ENCODE peak calls at places on chromosomes 7 and 10, in five cellular contexts. I is psoas muscle; W is NCI-H2029; S is brain microvascular endothelial cell; Z is stimulated activated CD4-positive, alpha-beta T cell treated with anti-CD3 and anti-CD28 coated beads, TNF-alpha, amount 100 ng/mL, for 4 hours. A is an unnamed sample.

GRCh38 chr7:152050547-152050971 is 25.1 kb downstream of the GALNT11 start:
- DNase-seq in I (no peak), Z (no peak), S (no peak), W (no peak), A (no peak)

GRCh38 chr10:34764347-34764991 is 50.6 kb downstream of the PARD3 start:
- DNase-seq in S (no peak), W (peak), Z (no peak), I (no peak), A (no peak)

GRCh38 chr7:156473476-156474240 is 166.9 kb upstream of the RNF32 start:
- DNase-seq in W (no peak), S (peak), I (no peak), Z (no peak), A (peak)

GRCh38 chr7:137820677-137821420 is 25.9 kb downstream of the DGKI start:
- DNase-seq in Z (no peak), I (peak), W (no peak), S (peak), A (no peak)

GRCh38 chr10:86316274-86316835 is 50.2 kb downstream of the GRID1 start:
- DNase-seq in Z (no peak), S (no peak), W (no peak), I (no peak), A (no peak)

GRCh38 chr7:151119902-151120301 is 33.6 kb downstream of the AGAP3 start:
- DNase-seq in W (no peak), Z (no peak), I (no peak), S (no peak), A (no peak)

GRCh38 chr10:31778627-31779026 is 150.0 kb downstream of the ARHGAP12 start:
- DNase-seq in Z (no peak), S (no peak), I (no peak), W (no peak), A (no peak)

GRCh38 chr7:1253591-1254207 is 21.0 kb downstream of the UNCX start:
- DNase-seq in W (no peak), Z (no peak), I (peak), S (no peak), A (no peak)

GRCh38 chr7:120991570-120991969 is 3.1 kb downstream of the CPED1 start:
- DNase-seq in W (no peak), S (no peak), Z (no peak), I (no peak), A (no peak)

GRCh38 chr10:33008499-33009243 is 50.6 kb upstream of the ITGB1 start:
- DNase-seq in S (peak), Z (peak), I (no peak), W (peak), A (peak)

GRCh38 chr7:159143780-159144755 is 599 bp downstream of the VIPR2 start:
- DNase-seq in S (no peak), W (no peak), Z (no peak), I (peak), A (no peak)

GRCh38 chr7:28818996-28819395 is 139.1 kb downstream of the TRIL start:
- DNase-seq in I (no peak), S (no peak), W (no peak), Z (no peak), A (no peak)

GRCh38 chr7:88628363-88629085 is 131.0 kb upstream of the ZNF804B start:
- DNase-seq in W (no peak), I (no peak), S (no peak), Z (no peak), A (no peak)

GRCh38 chr7:135645296-135645904 is 16.9 kb upstream of the STMP1 start:
- DNase-seq in W (peak), Z (no peak), I (no peak), S (peak), A (peak)

GRCh38 chr10:26173837-26174236 is 42.7 kb upstream of the GAD2 start:
- DNase-seq in I (no peak), Z (no peak), W (no peak), S (no peak), A (no peak)

GRCh38 chr10:49760789-49761188 is 1.3 kb downstream of the OGDHL start:
- DNase-seq in S (no peak), Z (no peak), W (no peak), I (no peak), A (no peak)

GRCh38 chr7:142819530-142819929 is 35.3 kb upstream of the EPHB6 start:
- DNase-seq in S (no peak), Z (no peak), W (no peak), I (no peak), A (no peak)

A was measured in small intestine.